ENCODE peak calls at places on chromosome 19, in five cellular contexts. D is neuronal stem cell; V is NCI-H1694 treated with DMSO at 0.1 percent for 48 hours; K is DMS79; G is activated naive CD8-positive, alpha-beta T cell treated with anti-CD3 and anti-CD28 coated beads, Interleukin-2, amount 10 ng/mL, durations not matched to agents 7 days and 5 days. N is an unnamed sample.

GRCh38 chr19:39740395-39740794 is 2.6 kb upstream of the CLC start:
- DNase-seq in K (no peak), V (no peak), G (no peak), D (no peak), N (no peak)

GRCh38 chr19:45476349-45476717 is 8.5 kb downstream of the FOSB start:
- DNase-seq in D (no peak), K (no peak), V (no peak), G (no peak), N (no peak)

GRCh38 chr19:16368385-16369305 is 44.0 kb downstream of the KLF2 start:
- DNase-seq in K (no peak), G (peak; percentile 70), V (no peak), D (no peak), N (no peak)

GRCh38 chr19:11921852-11922495 is 2.9 kb upstream of the ZNF700 start:
- DNase-seq in K (no peak), G (no peak), V (no peak), D (no peak), N (no peak)

GRCh38 chr19:29119582-29119981 is 93.4 kb downstream of the UQCRFS1 start:
- DNase-seq in V (no peak), K (no peak), D (no peak), G (no peak), N (peak; percentile 7)

GRCh38 chr19:51807111-51807701 is 12.2 kb downstream of the FPR3 start:
- DNase-seq in G (no peak), V (no peak), D (no peak), K (no peak), N (no peak)

GRCh38 chr19:3984584-3984907 is 717 bp downstream of the EEF2 start:
- DNase-seq in K (no peak), V (no peak), G (no peak), D (no peak), N (no peak)

GRCh38 chr19:39420769-39421168 is 8.3 kb downstream of the PLEKHG2 start:
- DNase-seq in V (no peak), K (no peak), G (no peak), D (no peak), N (no peak)

GRCh38 chr19:16476401-16476800 is 4.6 kb upstream of the EPS15L1 start:
- DNase-seq in K (no peak), G (no peak), V (no peak), D (no peak), N (no peak)

N was measured in RKO.